ENCODE peak calls at places on chromosome 17, in ten cellular contexts. G, R, O, X, H, W, U, I, P and S are unnamed samples.

GRCh38 chr17:71963341-71963740 is 157.5 kb upstream of the SOX9 start:
- DNase-seq in O (no peak), I (no peak), W (no peak), U (no peak), X (no peak), G (no peak), P (no peak), R (no peak), H (no peak), S (no peak)

GRCh38 chr17:9512323-9513168 is 63.1 kb downstream of the STX8 start:
- DNase-seq in O (no peak), U (no peak), P (peak; percentile 57), W (peak; percentile 75), R (no peak), I (no peak), G (peak; percentile 27), H (no peak), X (peak; percentile 65), S (no peak)

GRCh38 chr17:57033296-57033695 is 51.8 kb upstream of the AKAP1 start:
- DNase-seq in X (no peak), I (no peak), U (no peak), H (no peak), G (no peak), R (peak; percentile 66), O (no peak), W (no peak), P (no peak), S (no peak)

GRCh38 chr17:42436401-42436800 is 13.3 kb upstream of the CAVIN1 start:
- DNase-seq in X (peak; percentile 98), P (peak; percentile 95), O (no peak), U (peak; percentile 82), R (no peak), I (peak; percentile 93), W (peak; percentile 76), G (no peak), H (no peak), S (no peak)

GRCh38 chr17:4607773-4608187 is 23.5 kb downstream of the SMTNL2 start:
- DNase-seq in P (peak; percentile 31), U (no peak), R (peak; percentile 59), O (no peak), G (no peak), W (no peak), H (no peak), X (peak; percentile 89), I (no peak), S (no peak)

GRCh38 chr17:11825902-11826301 is 171.4 kb downstream of the ZNF18 start:
- DNase-seq in O (no peak), U (no peak), R (no peak), W (no peak), G (no peak), P (no peak), H (no peak), I (no peak), X (no peak), S (no peak)

GRCh38 chr17:54948380-54948779 is 20.1 kb downstream of the COX11 start:
- DNase-seq in X (peak; percentile 58), R (no peak), P (peak; percentile 84), H (no peak), O (no peak), I (no peak), W (peak; percentile 96), U (peak; percentile 93), G (peak; percentile 36), S (no peak)

GRCh38 chr17:55341432-55341831 is 76.7 kb downstream of the HLF start:
- DNase-seq in R (no peak), P (no peak), I (no peak), G (no peak), W (peak; percentile 86), H (no peak), U (no peak), O (no peak), X (peak; percentile 40), S (no peak)

GRCh38 chr17:51298508-51299371 is 38.4 kb downstream of the UTP18 start:
- DNase-seq in R (no peak), P (peak; percentile 39), U (no peak), O (no peak), G (peak; percentile 18), W (peak; percentile 16), X (peak; percentile 65), I (no peak), H (no peak), S (no peak)

GRCh38 chr17:39979865-39980401 is 674 bp upstream of the PSMD3 start:
- DNase-seq in R (no peak), O (no peak), H (peak; percentile 43), W (peak; percentile 21), G (peak; percentile 10), U (no peak), I (no peak), X (peak; percentile 48), P (no peak), S (no peak)

GRCh38 chr17:69853533-69854262 is 221.3 kb upstream of the KCNJ16 start:
- DNase-seq in I (no peak), R (no peak), X (peak; percentile 55), P (no peak), G (no peak), W (no peak), O (no peak), H (no peak), U (no peak), S (no peak)

GRCh38 chr17:10337976-10338375 is 34.8 kb downstream of the MYH13 start:
- DNase-seq in I (no peak), P (no peak), X (peak; percentile 49), R (no peak), O (no peak), W (no peak), U (peak; percentile 7), G (no peak), H (no peak), S (no peak)

GRCh38 chr17:4555863-4556646 is 871 bp upstream of the MYBBP1A start:
- DNase-seq in G (no peak), U (no peak), R (no peak), P (no peak), X (no peak), O (no peak), I (no peak), H (no peak), W (no peak), S (no peak)

GRCh38 chr17:37479025-37479424 is 10.7 kb upstream of the DUSP14 start:
- DNase-seq in R (no peak), U (no peak), W (no peak), P (no peak), G (no peak), O (no peak), X (no peak), I (no peak), H (no peak), S (no peak)

GRCh38 chr17:74779948-74780400 is 3.8 kb upstream of the NAT9 start:
- DNase-seq in I (no peak), W (no peak), U (no peak), X (no peak), O (no peak), G (no peak), P (no peak), R (peak; percentile 65), H (peak; percentile 83), S (no peak)

GRCh38 chr17:65047939-65048338 is 8.6 kb downstream of the GNA13 start:
- DNase-seq in X (no peak), H (no peak), W (no peak), R (no peak), I (no peak), P (no peak), U (no peak), O (no peak), G (no peak), S (no peak)

DNA sequence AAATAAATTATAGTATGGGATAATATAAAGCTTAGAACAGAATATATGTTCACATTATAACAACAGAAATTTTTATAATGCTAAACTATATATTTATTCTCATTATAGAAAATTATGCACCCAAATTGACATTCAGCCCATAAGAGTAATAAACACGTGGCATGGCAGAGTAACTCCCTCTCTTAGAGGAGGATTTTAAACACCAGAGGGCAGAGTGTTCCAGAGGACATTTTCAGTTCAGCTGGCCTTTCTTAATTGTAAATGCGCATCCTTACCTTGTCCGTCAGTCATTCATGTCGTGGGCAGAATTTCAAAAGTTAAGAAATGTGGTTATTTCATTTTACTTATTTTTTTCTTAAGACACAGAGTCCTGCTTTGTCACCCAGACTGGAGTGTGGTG is 147.1 kb downstream of the TANC2 start:
- DNase-seq in P (no peak), U (no peak), H (no peak), W (no peak), I (no peak), X (peak; percentile 17), O (no peak), G (no peak), R (no peak), S (no peak)
- TF ChIP-seq CTCF in P (no peak), U (peak; percentile 21), H (no peak), W (no peak), I (peak; percentile 16), X (peak; percentile 30), O (no peak), G (peak; percentile 46), R (no peak), S (peak; percentile 63)

DNA sequence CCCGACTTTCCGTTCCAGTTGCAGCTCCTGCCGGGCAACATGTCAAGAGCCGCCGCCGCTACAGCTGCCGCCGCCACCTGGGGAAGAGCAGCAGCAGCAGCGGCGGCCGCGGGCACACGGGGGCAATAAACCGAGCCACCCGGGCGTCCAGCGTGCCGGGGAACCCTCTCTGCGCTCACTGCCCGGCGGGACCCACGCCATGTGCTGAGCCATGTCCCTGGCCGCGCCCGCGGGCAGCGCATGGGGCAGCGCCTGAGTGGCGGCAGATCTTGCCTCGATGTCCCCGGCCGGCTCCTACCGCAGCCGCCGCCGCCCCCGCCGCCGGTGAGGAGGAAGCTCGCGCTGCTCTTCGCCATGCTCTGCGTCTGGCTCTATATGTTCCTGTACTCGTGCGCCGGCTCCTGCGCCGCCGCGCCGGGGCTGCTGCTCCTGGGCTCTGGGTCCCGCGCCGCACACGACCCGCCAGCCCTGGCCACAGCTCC is 439 bp downstream of the HS3ST3B1 start:
- DNase-seq in W (no peak), X (no peak), O (no peak), H (no peak), G (no peak), I (no peak), U (no peak), P (no peak), R (no peak), S (peak; percentile 71)
- TF ChIP-seq CTCF in W (no peak), X (no peak), O (no peak), H (peak; percentile 11), G (peak; percentile 29), I (peak; percentile 2), U (no peak), P (no peak), R (no peak), S (peak; percentile 27)

DNA sequence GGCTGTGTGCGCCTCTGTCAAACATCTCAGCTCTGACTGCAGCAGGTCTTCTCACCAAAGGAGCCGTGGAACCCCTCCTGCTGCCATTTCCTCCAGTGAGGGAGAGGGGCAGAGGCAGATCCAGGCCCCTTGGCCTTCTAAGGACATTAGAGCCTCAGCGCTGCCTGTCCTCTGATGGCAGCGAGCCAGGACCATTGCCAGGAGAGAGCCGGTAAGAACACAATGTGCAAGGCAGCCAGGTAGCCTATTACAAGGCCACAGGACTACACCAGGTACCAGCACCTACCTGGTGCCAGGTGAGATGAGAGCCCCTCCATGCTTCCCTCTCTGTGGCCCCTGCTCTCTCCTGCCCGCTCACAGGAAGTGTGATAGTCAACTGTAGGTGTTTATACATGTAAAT is 11.0 kb downstream of the LRRC75A start:
- DNase-seq in W (no peak), X (no peak), I (no peak), G (no peak), O (no peak), U (no peak), P (no peak), R (no peak), H (no peak), S (no peak)
- TF ChIP-seq CTCF in W (no peak), X (no peak), I (no peak), G (no peak), O (no peak), U (no peak), P (no peak), R (no peak), H (no peak), S (no peak)

GRCh38 chr17:2712300-2713043 is 908 bp upstream of the CLUH start:
- DNase-seq in W (no peak), I (no peak), G (no peak), X (no peak), R (no peak), U (no peak), P (no peak), H (no peak), O (peak; percentile 78), S (no peak)
- TF ChIP-seq CTCF in W (no peak), I (no peak), G (no peak), X (no peak), R (no peak), U (no peak), P (no peak), H (no peak), O (no peak), S (no peak)